ENCODE peak calls at places on chromosome X, in five cellular contexts. F, M, J, I and U are unnamed samples.

GRCh38 chrX:154748712-154749339 is 2.1 kb downstream of the GAB3 start:
- DNase-seq in F (peak; percentile 24), M (peak; percentile 66), J (no peak), I (no peak), U (no peak)

GRCh38 chrX:87813566-87813965 is 296.0 kb downstream of the KLHL4 start:
- DNase-seq in F (no peak), M (peak; percentile 2), J (no peak), I (no peak), U (no peak)

GRCh38 chrX:130771648-130772312 is 131.2 kb downstream of the ENOX2 start:
- DNase-seq in F (no peak), M (peak; percentile 17), J (no peak), I (no peak), U (no peak)

GRCh38 chrX:68177542-68177941 is 255.8 kb downstream of the OPHN1 start:
- DNase-seq in F (no peak), M (peak; percentile 26), J (no peak), I (peak; percentile 24), U (no peak)

GRCh38 chrX:31213941-31214340 is 142.1 kb upstream of the FTHL17 start:
- DNase-seq in F (no peak), M (peak; percentile 36), J (no peak), I (peak; percentile 14), U (no peak)

GRCh38 chrX:101079223-101079622 is 544 bp downstream of the TMEM35A start:
- DNase-seq in F (no peak), M (no peak), J (no peak), I (no peak), U (no peak)

GRCh38 chrX:153459976-153460375 is 10.4 kb downstream of the HAUS7 start:
- DNase-seq in F (no peak), M (peak; percentile 86), J (no peak), I (peak; percentile 73), U (peak; percentile 24)

GRCh38 chrX:137707348-137707747 is 141.4 kb downstream of the ZIC3 start:
- DNase-seq in F (no peak), M (no peak), J (no peak), I (no peak), U (no peak)

GRCh38 chrX:63920875-63921274 is 135.9 kb upstream of the ARHGEF9 start:
- DNase-seq in F (no peak), M (no peak), J (no peak), I (no peak), U (no peak)

GRCh38 chrX:74902806-74903205 is 22.4 kb downstream of the NEXMIF start:
- DNase-seq in F (no peak), M (no peak), J (no peak), I (no peak), U (no peak)

GRCh38 chrX:30904632-30905031 is 15.6 kb upstream of the TAB3 start:
- DNase-seq in F (no peak), M (no peak), J (no peak), I (no peak), U (no peak)

GRCh38 chrX:20143539-20143938 is 1.9 kb upstream of the EIF1AX start:
- DNase-seq in F (no peak), M (no peak), J (no peak), I (no peak), U (no peak)

GRCh38 chrX:67524428-67524827 is 19.4 kb upstream of the AR start:
- DNase-seq in F (no peak), M (no peak), J (no peak), I (no peak), U (no peak)

GRCh38 chrX:132718411-132718810 is 229.6 kb upstream of the MBNL3 start:
- DNase-seq in F (no peak), M (no peak), J (no peak), I (no peak), U (no peak)

GRCh38 chrX:129783176-129783776 is 3.5 kb downstream of the SASH3 start:
- DNase-seq in F (no peak), M (no peak), J (no peak), I (no peak), U (no peak)

GRCh38 chrX:3728454-3728853 is 15.0 kb upstream of the PRKX start:
- DNase-seq in F (no peak), M (peak; percentile 62), J (no peak), I (no peak), U (no peak)

GRCh38 chrX:50751091-50751490 is 62.9 kb downstream of the SHROOM4 start:
- DNase-seq in F (no peak), M (no peak), J (no peak), I (no peak), U (no peak)

DNA sequence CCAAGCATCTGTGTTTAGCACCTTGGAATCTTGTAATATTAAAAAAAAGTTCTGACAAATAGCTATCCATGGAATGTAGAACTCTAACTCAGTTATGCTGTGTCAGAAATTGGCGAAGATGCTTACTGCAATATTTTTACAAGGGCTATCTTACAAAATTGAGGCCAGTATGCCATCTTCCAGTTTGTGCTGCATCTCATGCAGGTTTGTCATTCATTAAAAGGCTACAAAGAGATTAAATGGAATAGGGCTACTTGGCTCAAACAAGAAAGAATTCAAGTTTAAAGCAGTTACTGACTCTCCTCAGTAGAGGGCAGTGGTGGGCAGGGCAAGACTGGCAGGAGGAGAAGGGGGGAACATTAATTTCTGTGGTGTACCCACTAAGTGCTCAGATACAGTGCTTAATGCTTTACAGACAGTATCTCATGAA is 66.5 kb downstream of the SHROOM4 start:
- DNase-seq in F (no peak), M (peak; percentile 36), J (no peak), I (peak; percentile 93), U (peak; percentile 64)
- TF ChIP-seq CTCF in F (no peak), M (peak; percentile 83), J (no peak), I (peak; percentile 75), U (peak; percentile 56)

GRCh38 chrX:119398587-119398973 is 556 bp upstream of the SLC25A43 start:
- DNase-seq in F (no peak), M (no peak), J (no peak), I (peak; percentile 17), U (no peak)
- H3K4me3 ChIP-seq in F (peak overlapping the region; percentile 53), M (peak overlapping the region; percentile 68), J (no peak overlapping the region), I (peak overlapping the region; percentile 65), U (peak overlapping the region; percentile 62)

DNA sequence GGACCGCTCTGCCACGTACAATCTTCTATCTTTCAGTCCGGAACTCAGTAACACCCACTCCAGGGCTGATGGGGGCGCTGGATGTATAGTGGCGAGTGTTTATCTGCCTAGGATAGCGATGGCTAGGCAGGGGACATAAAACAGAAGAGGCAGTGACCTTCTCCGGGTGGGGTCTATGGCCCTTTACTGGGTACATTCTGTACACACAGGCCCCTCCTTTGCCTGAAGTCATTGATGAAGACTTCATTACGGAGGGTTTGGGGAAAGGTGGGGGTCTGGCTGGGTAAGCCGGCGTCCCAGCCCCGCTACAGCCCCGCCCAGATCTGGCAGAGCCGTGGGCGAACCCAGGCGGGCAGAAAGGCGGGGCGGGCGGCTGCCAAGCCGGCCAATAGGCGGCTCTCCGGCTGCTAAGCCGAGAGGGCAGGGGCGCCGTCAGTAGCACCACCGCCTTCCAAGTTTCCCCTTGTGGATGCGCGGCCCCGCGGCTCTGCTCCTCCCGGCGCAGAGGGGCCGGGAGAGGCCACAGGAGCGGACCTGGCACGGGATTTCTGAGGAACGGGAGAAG is at the start of gene CHST7:
- DNase-seq in F (peak; percentile 46), M (peak; percentile 67), J (peak; percentile 69), I (peak; percentile 54), U (no peak)
- TF ChIP-seq CTCF in F (no peak), M (peak; percentile 54), J (no peak), I (peak; percentile 40), U (peak; percentile 33)

GRCh38 chrX:2693123-2693438 is 2.0 kb downstream of the CD99 start:
- DNase-seq in F (no peak), M (no peak), J (no peak), I (no peak), U (no peak)
- H3K4me3 ChIP-seq in F (no peak overlapping the region), M (no peak overlapping the region), J (no peak overlapping the region), I (peak overlapping the region; percentile 82), U (peak overlapping the region; percentile 82)